ENCODE peak calls at places on chromosome 3, in four cellular contexts. O is AG20443; Q is CD4-positive, alpha-beta T cell; C is H9. S is an unnamed sample.

GRCh38 chr3:115100172-115100571 is 46.9 kb downstream of the ZBTB20 start:
- DNase-seq in O (peak), Q (peak), C (no peak), S (no peak)

GRCh38 chr3:124395584-124396340 is 334.5 kb upstream of the UMPS start:
- DNase-seq in C (no peak), Q (no peak), O (no peak), S (no peak)

GRCh38 chr3:117788086-117788485 is 1078.5 kb downstream of the TUSC7 start:
- DNase-seq in C (no peak), Q (no peak), O (peak), S (no peak)

GRCh38 chr3:37693791-37694194 is 167.9 kb upstream of the CTDSPL start:
- DNase-seq in O (no peak), Q (no peak), C (peak), S (no peak)

GRCh38 chr3:23701711-23702110 is 104.0 kb upstream of the UBE2E1 start:
- DNase-seq in C (no peak), Q (no peak), O (no peak), S (no peak)

GRCh38 chr3:115598216-115598615 is 25.1 kb upstream of the GAP43 start:
- DNase-seq in Q (no peak), C (no peak), O (no peak), S (no peak)

GRCh38 chr3:119497824-119498187 is 541 bp upstream of the TIMMDC1 start:
- DNase-seq in O (peak), Q (no peak), C (no peak), S (peak)

GRCh38 chr3:184582998-184583344 is 21.4 kb downstream of the EPHB3 start:
- DNase-seq in C (no peak), Q (no peak), O (no peak), S (no peak)

GRCh38 chr3:99171815-99172214 is 270.3 kb upstream of the DCBLD2 start:
- DNase-seq in O (no peak), C (no peak), Q (no peak), S (no peak)

GRCh38 chr3:23004971-23005370 is 198.2 kb upstream of the UBE2E2 start:
- DNase-seq in Q (no peak), C (no peak), O (peak), S (no peak)

GRCh38 chr3:126982125-126982521 is 792 bp upstream of the PLXNA1 start:
- DNase-seq in Q (peak), C (peak), O (no peak), S (no peak)

GRCh38 chr3:57890874-57891273 is 117.3 kb upstream of the FLNB start:
- DNase-seq in O (no peak), C (no peak), Q (no peak), S (no peak)

GRCh38 chr3:148459931-148460513 is 237.7 kb upstream of the AGTR1 start:
- DNase-seq in Q (no peak), O (peak), C (no peak), S (no peak)